ENCODE peak calls at places on chromosomes 12 and 14, in four cellular contexts. V is suprapubic skin, P is ovary, M is A549. I is an unnamed sample. For H3K4me1, the result is how much of the 10 kb centered on the place peaks cover.

GRCh38 chr12:116443706-116444589 is 115.2 kb upstream of the MAP1LC3B2 start:
- DNase-seq in V (no peak), P (no peak), M (no peak), I (no peak)

GRCh38 chr14:101123639-101124525 is 220.4 kb upstream of the RTL1 start:
- DNase-seq in V (peak), P (no peak), M (no peak), I (no peak)

GRCh38 chr12:31828057-31828456 is 99.2 kb upstream of the AMN1 start:
- DNase-seq in V (no peak), M (no peak), P (no peak), I (no peak)

GRCh38 chr14:72315720-72316119 is 383.5 kb downstream of the RGS6 start:
- DNase-seq in P (no peak), V (no peak), M (no peak), I (peak)

GRCh38 chr14:55333785-55334485 is 62.7 kb downstream of the FBXO34 start:
- DNase-seq in V (no peak), P (no peak), M (no peak), I (no peak)

GRCh38 chr14:68874746-68875155 is 81.9 kb upstream of the ZFP36L1 start:
- DNase-seq in V (no peak), M (no peak), P (no peak), I (no peak)

GRCh38 chr12:116943419-116944372 is 32.9 kb downstream of the FBXW8 start:
- DNase-seq in P (no peak), M (no peak), V (no peak), I (no peak)

GRCh38 chr12:47782372-47782770 is 9.3 kb downstream of the SLC48A1 start:
- DNase-seq in P (no peak), M (no peak), V (no peak), I (no peak)

GRCh38 chr12:11705010-11705409 is 55.5 kb downstream of the ETV6 start:
- DNase-seq in M (peak), V (no peak), P (peak), I (no peak)

GRCh38 chr14:96762650-96763049 is 34.5 kb upstream of the VRK1 start:
- DNase-seq in V (no peak), M (peak), P (no peak), I (no peak)

GRCh38 chr12:130945793-130946492 is 7.8 kb upstream of the ADGRD1 start:
- DNase-seq in V (no peak), P (peak), M (no peak), I (no peak)

GRCh38 chr12:6166808-6167207 is 33.4 kb upstream of the CD9 start:
- DNase-seq in V (no peak), M (no peak), P (no peak), I (no peak)

GRCh38 chr14:96146131-96146771 is 58.4 kb upstream of the BDKRB2 start:
- DNase-seq in P (no peak), V (no peak), M (peak), I (peak)

GRCh38 chr12:51848843-51849735 is 571 bp upstream of the FIGNL2 start:
- DNase-seq in P (no peak), V (no peak), M (no peak), I (no peak)

GRCh38 chr12:48903363-48903981 is 21.8 kb downstream of the FKBP11 start:
- DNase-seq in P (no peak), M (no peak), V (no peak), I (no peak)

GRCh38 chr14:69325646-69326265 is 65.8 kb downstream of the GALNT16 start:
- DNase-seq in P (no peak), M (no peak), V (peak), I (no peak)

GRCh38 chr14:94885481-94886155 is 115.7 kb upstream of the GSC start:
- DNase-seq in P (no peak), M (no peak), V (no peak), I (no peak)

GRCh38 chr12:39327520-39327919 is 115.4 kb downstream of the KIF21A start:
- DNase-seq in P (no peak), V (no peak), M (no peak), I (no peak)

GRCh38 chr14:76810953-76811400 is 1.7 kb downstream of the ANGEL1 start:
- DNase-seq in V (no peak), M (peak), P (no peak), I (peak)

GRCh38 chr12:51905507-51906438 is 1.5 kb upstream of the ACVRL1 start:
- DNase-seq in P (peak), M (no peak), V (peak), I (no peak)

GRCh38 chr14:38884109-38884508 is 218.9 kb downstream of the SEC23A start:
- DNase-seq in V (no peak), M (no peak), P (no peak), I (no peak)

GRCh38 chr12:109589240-109589590 is 15.6 kb downstream of the MVK start:
- DNase-seq in M (no peak), P (no peak), V (no peak), I (no peak)

GRCh38 chr12:63045020-63045860 is 105.8 kb downstream of the AVPR1A start:
- DNase-seq in P (no peak), M (peak), V (no peak), I (no peak)

GRCh38 chr14:32637582-32637981 is 301.1 kb upstream of the NPAS3 start:
- DNase-seq in V (no peak), P (no peak), M (no peak), I (no peak)

GRCh38 chr12:98656289-98657101 is 11.4 kb downstream of the APAF1 start:
- DNase-seq in P (no peak), V (no peak), M (no peak), I (no peak)
- TF ChIP-seq EP300 in P (no peak), V (no peak), M (no peak), I (no peak)

GRCh38 chr14:59483819-59484610 is at the start of the genes JKAMP and L3HYPDH:
- DNase-seq in P (peak), V (peak), M (peak), I (peak)
- TF ChIP-seq POLR2A in P (peak), V (no peak), M (peak), I (peak)

GRCh38 chr12:105235747-105236476 is at the start of gene APPL2:
- DNase-seq in V (peak), M (peak), P (peak), I (peak)
- H3K4me1 ChIP-seq in V (under half), M (under half), P (under half), I (half or more)

DNA sequence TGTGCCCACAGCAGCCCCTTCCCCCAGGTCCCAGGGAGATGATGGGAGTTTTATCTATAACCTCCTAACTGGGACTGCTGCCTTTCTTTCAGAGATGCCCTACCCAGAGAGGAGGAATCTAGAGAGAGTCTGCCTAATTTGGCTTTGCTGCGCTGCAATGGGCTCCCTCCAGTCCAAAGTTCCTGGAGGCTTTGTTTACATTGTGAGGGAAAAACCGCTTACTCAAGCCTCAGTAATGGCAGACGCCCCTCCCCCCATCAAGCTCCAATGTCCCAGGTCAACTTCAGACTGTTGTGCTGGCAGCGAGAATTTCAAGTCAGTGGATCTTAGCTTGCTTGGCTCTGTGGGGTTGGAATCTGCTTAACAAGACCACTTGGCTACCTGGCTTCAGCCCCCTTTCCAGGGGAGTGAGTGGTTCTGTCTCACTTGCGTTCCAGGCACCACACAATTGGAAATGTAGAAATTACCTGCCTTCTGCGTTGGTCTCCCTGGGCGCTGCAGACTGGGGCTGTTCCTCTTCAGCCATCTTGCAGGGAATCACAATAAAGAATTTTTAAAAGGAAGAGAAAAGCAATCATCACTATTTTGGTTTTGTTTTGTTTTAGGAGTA is 262.5 kb downstream of the FOXG1 start:
- DNase-seq in M (peak), V (no peak), P (no peak), I (no peak)
- TF ChIP-seq EP300 in M (no peak), V (no peak), P (no peak), I (no peak)

GRCh38 chr12:93441617-93442410 is at the start of gene UBE2N:
- DNase-seq in P (peak), V (peak), M (peak), I (peak)
- TF ChIP-seq POLR2A in P (peak), V (no peak), M (peak), I (peak)

DNA sequence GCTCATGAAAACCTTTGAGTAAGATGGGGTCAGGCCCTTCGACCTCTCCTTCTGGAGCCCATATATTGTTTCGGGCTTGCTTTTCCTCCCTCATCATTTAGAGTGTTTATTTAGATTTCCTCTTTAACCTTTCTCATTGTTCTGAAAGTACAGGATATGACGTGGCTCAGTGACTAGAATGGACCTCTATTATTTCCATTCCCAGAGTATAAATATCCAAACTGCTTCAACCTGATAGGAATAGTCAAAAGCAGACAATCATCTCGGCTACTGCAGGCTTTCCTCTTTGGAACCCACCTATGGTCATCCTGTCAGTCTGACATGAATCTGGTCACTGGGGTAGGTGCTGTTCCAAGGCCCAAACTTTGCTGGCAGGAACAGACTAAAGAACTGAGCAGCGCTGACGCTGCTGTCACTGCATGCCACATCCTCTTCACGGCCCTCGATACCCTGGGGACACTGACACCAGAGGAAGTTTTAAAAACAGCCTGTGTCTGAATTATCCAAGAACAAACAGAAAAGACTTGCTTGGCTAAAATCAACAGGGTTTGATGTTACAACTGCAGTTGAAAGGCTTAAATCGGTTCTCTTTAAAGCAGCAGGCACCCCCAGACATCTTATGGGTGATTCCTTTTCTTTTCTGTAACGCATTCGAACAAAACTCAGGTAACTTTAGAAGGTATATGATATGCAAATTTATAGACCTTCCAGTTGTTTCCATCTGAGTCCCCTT is 5.0 kb upstream of the DDX47 start:
- DNase-seq in P (no peak), M (no peak), V (no peak), I (no peak)
- H3K4me1 ChIP-seq in P (under half), M (half or more), V (half or more), I (under half)

GRCh38 chr12:124756730-124757129 is 106.9 kb downstream of the SCARB1 start:
- DNase-seq in V (no peak), M (no peak), P (no peak), I (no peak)

GRCh38 chr12:124759841-124760508 is 103.7 kb downstream of the SCARB1 start:
- DNase-seq in M (peak), P (no peak), V (no peak), I (no peak)

GRCh38 chr12:124760548-124760947 is 103.1 kb downstream of the SCARB1 start:
- DNase-seq in V (no peak), M (no peak), P (no peak), I (no peak)

GRCh38 chr12:124757329-124757728 is 106.3 kb downstream of the SCARB1 start:
- DNase-seq in M (no peak), P (no peak), V (no peak), I (no peak)

DNA sequence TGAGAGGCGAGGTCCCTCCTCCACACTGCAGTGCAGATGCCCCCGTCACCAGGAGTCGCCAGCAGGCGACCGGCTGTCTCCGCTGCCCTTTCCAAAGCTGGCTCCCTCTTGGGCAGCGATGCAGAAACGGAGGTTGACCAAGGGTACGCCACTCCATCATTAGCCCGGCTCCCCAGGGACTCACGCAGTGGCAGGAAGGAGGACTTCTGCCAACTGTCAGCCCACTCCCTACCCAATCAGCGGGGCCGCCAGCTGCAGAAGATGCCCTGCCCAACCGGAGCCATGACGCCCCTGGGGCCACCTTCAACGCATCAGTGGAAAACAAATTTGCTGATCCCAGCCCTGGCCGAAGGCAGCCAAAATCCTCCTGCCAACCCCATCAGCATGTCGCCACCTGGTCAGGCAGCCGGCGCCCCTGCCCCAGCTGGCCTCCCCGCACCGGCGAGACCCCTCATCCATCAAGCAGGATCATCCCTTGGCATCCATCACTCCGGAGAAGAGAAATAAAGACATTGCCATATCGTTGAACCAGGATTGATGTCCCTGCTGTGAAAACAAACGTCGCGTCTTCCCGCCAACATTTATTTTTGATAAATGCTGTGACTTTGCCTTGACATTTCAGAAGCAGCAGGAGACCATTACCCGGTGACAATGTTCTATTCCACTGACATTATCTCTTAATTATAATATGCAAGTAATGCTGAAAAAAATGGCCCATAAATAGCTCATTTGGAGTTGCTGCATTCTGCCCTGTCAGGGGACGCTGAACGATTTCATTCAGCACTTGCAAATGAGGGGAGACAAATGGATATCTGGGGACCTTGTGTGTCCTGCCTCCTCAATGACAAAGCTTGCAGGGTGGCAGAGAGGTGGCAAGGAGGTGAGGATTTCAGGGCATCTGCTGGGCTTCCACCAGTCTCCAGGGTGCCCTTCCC is 105.1 kb downstream of the SCARB1 start:
- DNase-seq in P (no peak), V (no peak), M (no peak), I (no peak)
- TF ChIP-seq EP300 in P (no peak), V (no peak), M (no peak), I (no peak)

I was measured in esophagus muscularis mucosa.